ENCODE peak calls at places on chromosome 2, in seven cellular contexts. Q is Peyer's patch; T is ovary; U is CD8-positive, alpha-beta T cell; A is AG04450; K is fibroblast of lung; J is nephron progenitor cell. Z is an unnamed sample.

GRCh38 chr2:239793851-239794250 is 231.3 kb downstream of the NDUFA10 start:
- DNase-seq in Q (peak; percentile 23), T (no peak), U (no peak), A (no peak), K (no peak), J (no peak), Z (no peak)

GRCh38 chr2:237920673-237921072 is 46.1 kb upstream of the UBE2F start:
- DNase-seq in Q (no peak), T (no peak), U (no peak), A (no peak), K (no peak), J (no peak), Z (no peak)

GRCh38 chr2:218569038-218569431 is 396 bp downstream of the CNOT9 start:
- DNase-seq in Q (peak; percentile 70), T (peak; percentile 49), U (peak; percentile 30), A (peak; percentile 37), K (peak; percentile 77), J (peak; percentile 74), Z (peak; percentile 60)

GRCh38 chr2:69013837-69014796 is 1.1 kb downstream of the ANTXR1 start:
- DNase-seq in Q (no peak), T (peak; percentile 41), U (no peak), A (no peak), K (peak; percentile 57), J (peak; percentile 34), Z (no peak)

GRCh38 chr2:120819720-120820210 is 84.1 kb downstream of the GLI2 start:
- DNase-seq in Q (no peak), T (no peak), U (no peak), A (no peak), K (peak; percentile 14), J (no peak), Z (no peak)

GRCh38 chr2:128503358-128504241 is 184.9 kb upstream of the HS6ST1 start:
- DNase-seq in Q (no peak), T (no peak), U (no peak), A (no peak), K (no peak), J (peak; percentile 32), Z (no peak)

GRCh38 chr2:36770542-36771287 is 74.2 kb downstream of the VIT start:
- DNase-seq in Q (peak; percentile 48), T (no peak), U (peak; percentile 2), A (no peak), K (peak; percentile 15), J (peak; percentile 36), Z (peak; percentile 41)

GRCh38 chr2:46554381-46554780 is 75.0 kb downstream of the TMEM247 start:
- DNase-seq in Q (no peak), T (no peak), U (no peak), A (no peak), K (no peak), J (no peak), Z (no peak)

GRCh38 chr2:48249631-48250473 is 280.1 kb upstream of the STON1 start:
- DNase-seq in Q (no peak), T (no peak), U (no peak), A (peak; percentile 52), K (peak; percentile 15), J (no peak), Z (no peak)

GRCh38 chr2:176106636-176107539 is at the start of gene HOXD11:
- DNase-seq in Q (peak; percentile 47), T (peak; percentile 53), U (no peak), A (no peak), K (peak; percentile 9), J (peak; percentile 64), Z (no peak)

DNA sequence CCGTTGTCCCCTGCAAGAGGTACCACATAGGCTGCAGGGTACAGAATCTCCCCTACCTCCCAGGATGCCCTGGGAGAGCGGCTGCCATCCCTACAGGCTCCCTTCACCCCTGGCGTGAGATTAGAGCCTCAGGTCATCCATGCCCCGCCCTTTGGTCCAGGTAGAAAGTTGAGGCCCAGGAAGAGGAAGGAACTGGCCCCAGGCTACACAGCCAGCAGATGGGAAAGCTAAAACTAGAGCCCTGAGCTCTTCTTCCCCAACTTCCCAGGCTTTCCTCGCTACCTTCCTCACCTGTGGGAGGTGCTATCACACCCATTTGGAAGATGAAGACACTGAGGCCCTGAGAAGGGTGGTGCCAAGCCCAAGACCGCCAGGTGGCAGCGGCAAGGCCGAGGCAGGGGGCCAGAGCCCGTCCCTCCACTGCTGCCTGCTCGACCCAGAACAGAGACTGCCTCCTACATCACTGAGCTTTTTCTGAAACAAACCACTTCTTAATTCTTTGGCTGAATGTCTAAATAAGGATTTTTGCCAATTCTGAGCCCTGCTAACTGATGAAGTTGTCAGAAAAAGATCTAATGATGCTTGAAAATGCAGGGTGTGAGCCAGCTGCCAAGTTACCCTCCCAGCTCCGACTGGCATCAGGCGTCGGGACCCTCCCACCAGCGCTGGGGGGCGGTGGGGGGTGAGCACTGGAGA is 25.7 kb downstream of the CIB4 start:
- DNase-seq in Q (peak; percentile 37), T (peak; percentile 12), U (no peak), A (no peak), K (no peak), J (no peak), Z (no peak)
- TF ChIP-seq CTCF in Q (no peak), T (no peak), U (no peak), A (no peak), K (no peak), J (no peak), Z (no peak)

DNA sequence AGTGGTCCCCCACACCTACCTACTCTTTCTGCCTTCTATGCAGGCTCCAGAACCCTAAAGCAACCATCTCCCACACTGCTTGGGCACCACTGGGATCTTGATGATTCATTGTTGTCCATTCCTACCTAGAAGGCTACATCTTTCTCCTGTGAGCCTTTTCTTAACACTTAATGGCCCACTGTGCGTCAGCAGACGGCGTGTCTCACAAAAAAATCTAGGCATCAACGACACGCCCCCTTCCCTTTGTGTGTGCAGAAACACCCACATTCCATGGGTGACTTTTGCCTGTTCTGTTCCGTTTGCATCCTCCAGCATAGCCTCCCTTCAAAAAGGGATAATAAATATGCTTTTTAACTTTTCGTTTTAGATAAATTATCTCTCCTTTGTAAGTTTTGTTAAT is 99.7 kb upstream of the CYRIA start:
- DNase-seq in Q (no peak), T (no peak), U (no peak), A (no peak), K (no peak), J (no peak), Z (no peak)
- TF ChIP-seq CTCF in Q (no peak), T (no peak), U (no peak), A (no peak), K (no peak), J (no peak), Z (no peak)

GRCh38 chr2:149487189-149487588 is 100.4 kb downstream of the MMADHC start:
- DNase-seq in Q (no peak), T (no peak), U (no peak), A (no peak), K (no peak), J (no peak), Z (no peak)
- TF ChIP-seq CTCF in Q (no peak), T (no peak), U (no peak), A (peak; percentile 30), K (no peak), J (no peak), Z (no peak)

DNA sequence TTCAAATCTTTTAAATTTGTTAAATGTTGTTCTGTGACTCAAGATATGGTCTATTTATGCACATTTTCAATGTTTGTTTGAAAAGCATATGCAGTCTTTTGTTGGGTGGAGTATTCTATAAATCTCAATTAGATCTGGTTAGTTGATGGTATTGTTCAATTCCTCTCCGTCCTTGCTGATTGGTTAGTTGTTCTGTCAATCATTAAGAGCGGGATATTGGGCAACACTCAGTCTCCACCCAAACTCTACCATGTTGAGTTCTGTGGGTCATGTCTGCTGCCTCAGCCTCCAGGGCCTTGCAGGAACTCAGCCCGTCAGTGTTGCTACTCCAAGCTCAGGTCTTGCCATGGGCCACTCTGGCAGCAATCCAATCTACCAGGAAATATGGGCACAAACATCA is 118.9 kb downstream of the VWA3B start:
- DNase-seq in Q (no peak), T (no peak), U (no peak), A (no peak), K (no peak), J (no peak), Z (no peak)
- TF ChIP-seq CTCF in Q (no peak), T (no peak), U (no peak), A (no peak), K (no peak), J (no peak), Z (no peak)

DNA sequence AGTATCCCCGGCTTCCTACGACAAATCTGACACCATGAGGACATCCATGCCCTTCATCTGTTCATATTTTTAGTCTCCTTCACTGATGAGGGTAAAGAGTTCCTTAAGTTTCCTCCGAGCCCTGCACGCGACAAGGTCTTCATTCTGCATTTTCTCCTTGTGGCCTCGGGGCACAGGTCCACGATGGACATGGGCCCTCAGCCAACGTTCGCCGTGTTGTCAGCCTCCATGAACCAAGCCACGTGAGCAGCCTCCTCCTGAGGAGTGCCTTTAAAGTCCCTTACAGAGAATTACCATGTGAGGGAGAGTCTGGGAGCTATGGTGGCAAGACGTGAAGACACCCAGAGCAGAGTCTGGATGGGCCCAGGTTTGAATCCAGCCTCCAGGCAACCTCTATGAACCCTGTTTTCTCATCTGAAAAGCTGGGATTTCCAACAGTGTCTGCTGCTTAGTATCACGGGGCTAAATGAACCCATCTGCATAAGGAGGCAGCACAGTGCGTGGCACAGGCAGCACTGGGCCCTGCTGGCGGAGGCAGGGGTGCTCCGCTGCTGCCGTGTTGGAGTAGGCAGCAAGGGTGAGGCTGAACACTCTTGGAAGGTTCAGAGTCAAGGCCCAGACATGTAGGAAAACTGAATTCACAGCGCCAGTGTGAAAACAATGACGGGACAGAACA is 54.1 kb downstream of the EIPR1 start:
- DNase-seq in Q (no peak), T (no peak), U (no peak), A (no peak), K (no peak), J (no peak), Z (no peak)
- TF ChIP-seq CTCF in Q (no peak), T (no peak), U (no peak), A (no peak), K (no peak), J (no peak), Z (no peak)

GRCh38 chr2:35365859-35366258 is 989.7 kb upstream of the CRIM1 start:
- DNase-seq in Q (no peak), T (no peak), U (no peak), A (no peak), K (peak; percentile 2), J (no peak), Z (no peak)
- TF ChIP-seq CTCF in Q (no peak), T (no peak), U (no peak), A (no peak), K (no peak), J (no peak), Z (no peak)

GRCh38 chr2:197851451-197851850 is 47.1 kb downstream of the PLCL1 start:
- DNase-seq in Q (no peak), T (no peak), U (no peak), A (no peak), K (no peak), J (no peak), Z (peak; percentile 23)
- TF ChIP-seq CTCF in Q (no peak), T (no peak), U (no peak), A (peak; percentile 6), K (no peak), J (no peak), Z (peak; percentile 22)

GRCh38 chr2:173989160-173989885 is 24.1 kb upstream of the SP3 start:
- DNase-seq in Q (no peak), T (no peak), U (no peak), A (no peak), K (no peak), J (no peak), Z (no peak)
- TF ChIP-seq CTCF in Q (no peak), T (no peak), U (no peak), A (no peak), K (no peak), J (no peak), Z (no peak)

Z was measured in GM20000.